ENCODE peak calls at places on chromosomes 11 and 22, in eight cellular contexts. F is neural crest cell, U is GM12865, A is AG04450, I is suprapubic skin, V is cardiac fibroblast, D is SK-N-SH, Z is H9. W is an unnamed sample.

GRCh38 chr11:58675344-58676155 is 53.1 kb downstream of the CNTF start:
- DNase-seq in F (peak), U (peak), A (peak), I (peak), V (peak), D (peak), Z (peak), W (peak)

GRCh38 chr11:76215946-76216345 is 9.6 kb upstream of the WNT11 start:
- DNase-seq in F (no peak), U (no peak), A (no peak), I (no peak), V (peak), D (no peak), Z (no peak), W (no peak)

GRCh38 chr22:22771696-22772377 is 115.8 kb upstream of the IGLL5 start:
- DNase-seq in F (no peak), U (no peak), A (no peak), I (no peak), V (no peak), D (no peak), Z (no peak), W (peak)

GRCh38 chr11:74282863-74283484 is 28.5 kb downstream of the P4HA3 start:
- DNase-seq in F (no peak), U (no peak), A (no peak), I (no peak), V (peak), D (no peak), Z (no peak), W (no peak)

GRCh38 chr22:16824718-16825687 is at the start of gene XKR3:
- DNase-seq in F (no peak), U (peak), A (no peak), I (no peak), V (peak), D (no peak), Z (no peak), W (no peak)

GRCh38 chr22:35987994-35988393 is 40.6 kb downstream of the RBFOX2 start:
- DNase-seq in F (no peak), U (no peak), A (no peak), I (no peak), V (no peak), D (no peak), Z (no peak), W (no peak)

GRCh38 chr22:46230262-46230901 is 19.7 kb downstream of the CDPF1 start:
- DNase-seq in F (no peak), U (no peak), A (no peak), I (no peak), V (no peak), D (no peak), Z (no peak), W (no peak)

GRCh38 chr11:78420796-78421209 is 3.2 kb upstream of the GAB2 start:
- DNase-seq in F (no peak), U (peak), A (no peak), I (peak), V (peak), D (peak), Z (no peak), W (no peak)

GRCh38 chr11:93652679-93653078 is 8.8 kb upstream of the CEP295 start:
- DNase-seq in F (no peak), U (no peak), A (no peak), I (no peak), V (no peak), D (no peak), Z (no peak), W (no peak)

DNA sequence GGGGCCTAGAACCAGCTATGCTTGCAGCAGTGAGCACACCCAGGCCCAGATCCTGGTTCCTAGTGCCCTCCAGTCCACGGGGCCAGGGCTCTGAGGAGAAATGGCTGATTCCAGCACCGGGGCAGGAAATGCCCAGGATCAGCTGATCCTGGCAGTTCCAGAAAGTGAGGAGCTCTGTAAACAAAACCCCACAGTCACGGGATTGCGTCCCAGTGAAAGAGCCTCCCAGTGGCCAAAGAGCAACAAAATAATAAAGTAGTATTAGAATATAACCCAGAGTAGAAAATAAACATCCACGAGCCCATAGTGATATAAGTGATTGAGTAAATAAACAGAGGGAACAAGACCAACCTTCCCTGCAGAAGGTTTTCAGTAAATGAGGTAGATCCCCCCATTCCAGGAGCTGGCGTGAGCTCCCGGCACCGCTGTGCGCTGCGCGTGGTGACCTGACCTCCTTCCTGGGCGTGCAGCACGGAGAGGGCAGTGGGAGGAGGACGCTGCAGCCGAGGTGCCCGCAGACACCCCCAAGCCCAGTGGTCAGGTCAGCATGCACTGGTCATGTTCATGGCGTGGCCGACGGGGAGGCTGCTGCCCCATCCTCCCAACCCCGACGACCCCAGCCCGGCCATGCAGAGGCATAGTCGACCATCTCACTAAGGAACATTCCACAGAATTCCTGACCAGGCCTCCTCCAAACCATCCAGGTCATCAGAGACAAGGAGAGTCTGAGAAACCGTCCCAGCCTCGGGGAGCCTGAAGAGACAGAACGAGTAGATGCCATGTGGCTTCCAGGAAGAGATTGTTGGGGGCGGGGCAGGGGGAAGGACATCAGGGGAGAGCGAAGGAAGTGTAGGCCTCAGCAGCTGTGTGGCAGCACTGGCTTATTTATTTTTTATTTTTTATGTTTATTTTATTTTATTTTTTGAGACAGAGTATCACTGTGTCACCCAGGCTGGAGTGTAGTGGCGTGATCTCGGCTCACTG is 19.9 kb downstream of the PTDSS2 start:
- DNase-seq in F (no peak), U (no peak), A (peak), I (no peak), V (peak), D (peak), Z (no peak), W (no peak)
- TF ChIP-seq CTCF in F (no peak), U (no peak), A (peak), I (no peak), V (peak), D (no peak), Z (no peak), W (peak)

GRCh38 chr11:65726660-65727059 is 6.1 kb upstream of the RNASEH2C start:
- DNase-seq in F (no peak), U (no peak), A (no peak), I (no peak), V (no peak), D (no peak), Z (no peak), W (peak)
- TF ChIP-seq CTCF in F (no peak), U (peak), A (no peak), I (no peak), V (no peak), D (peak), Z (peak), W (no peak)

GRCh38 chr11:1491379-1491778 is 4.8 kb upstream of the MOB2 start:
- DNase-seq in F (no peak), U (no peak), A (no peak), I (no peak), V (no peak), D (no peak), Z (no peak), W (no peak)

GRCh38 chr11:1493650-1494244 is 7.2 kb upstream of the MOB2 start:
- DNase-seq in F (no peak), U (no peak), A (no peak), I (no peak), V (no peak), D (no peak), Z (no peak), W (no peak)

GRCh38 chr11:1497600-1497999 is 11.0 kb upstream of the MOB2 start:
- DNase-seq in F (no peak), U (no peak), A (no peak), I (no peak), V (no peak), D (peak), Z (no peak), W (no peak)

GRCh38 chr11:1498262-1498661 is 11.7 kb upstream of the MOB2 start:
- DNase-seq in F (no peak), U (no peak), A (no peak), I (no peak), V (no peak), D (no peak), Z (no peak), W (no peak)

GRCh38 chr11:1494650-1495049 is 8.1 kb upstream of the MOB2 start:
- DNase-seq in F (no peak), U (no peak), A (no peak), I (no peak), V (no peak), D (no peak), Z (no peak), W (no peak)
- TF ChIP-seq CTCF in F (no peak), U (no peak), A (no peak), I (no peak), V (no peak), D (no peak), Z (no peak), W (no peak)

DNA sequence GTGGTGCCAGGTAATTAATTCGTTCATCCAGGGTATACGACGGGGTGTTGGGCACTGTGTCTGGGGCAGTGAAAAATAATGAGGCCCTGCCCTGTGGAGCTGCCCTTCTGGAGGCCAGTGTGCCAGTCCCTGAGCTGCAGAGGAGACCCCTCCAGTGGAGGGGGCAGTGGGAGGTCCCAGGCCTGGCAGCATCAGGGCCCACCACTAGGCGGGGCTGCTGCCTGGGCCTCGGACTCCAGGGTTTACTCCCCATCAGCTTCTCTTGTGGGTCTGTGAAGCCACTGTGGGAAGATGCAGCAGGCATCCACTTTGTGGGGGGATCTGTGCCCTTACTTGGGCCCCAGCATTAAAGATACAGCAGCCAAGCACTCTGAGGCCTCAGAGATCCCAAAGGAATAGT is 17.4 kb upstream of the TMPRSS6 start:
- DNase-seq in F (no peak), U (no peak), A (no peak), I (no peak), V (no peak), D (peak), Z (peak), W (no peak)
- TF ChIP-seq CTCF in F (peak), U (peak), A (peak), I (no peak), V (peak), D (peak), Z (peak), W (peak)

GRCh38 chr11:35714882-35715612 is 52.5 kb downstream of the TRIM44 start:
- DNase-seq in F (no peak), U (peak), A (no peak), I (no peak), V (peak), D (no peak), Z (no peak), W (no peak)

GRCh38 chr11:35711924-35712323 is 49.3 kb downstream of the TRIM44 start:
- DNase-seq in F (no peak), U (no peak), A (no peak), I (no peak), V (no peak), D (no peak), Z (no peak), W (no peak)

GRCh38 chr11:35712533-35712932 is 50.0 kb downstream of the TRIM44 start:
- DNase-seq in F (no peak), U (no peak), A (no peak), I (no peak), V (no peak), D (no peak), Z (no peak), W (no peak)

GRCh38 chr11:35709386-35709785 is 46.8 kb downstream of the TRIM44 start:
- DNase-seq in F (no peak), U (no peak), A (no peak), I (no peak), V (no peak), D (no peak), Z (no peak), W (no peak)

GRCh38 chr11:35711173-35711910 is 48.8 kb downstream of the TRIM44 start:
- DNase-seq in F (no peak), U (no peak), A (no peak), I (no peak), V (no peak), D (no peak), Z (no peak), W (no peak)
- TF ChIP-seq CTCF in F (peak), U (no peak), A (peak), I (no peak), V (peak), D (peak), Z (peak), W (peak)

DNA sequence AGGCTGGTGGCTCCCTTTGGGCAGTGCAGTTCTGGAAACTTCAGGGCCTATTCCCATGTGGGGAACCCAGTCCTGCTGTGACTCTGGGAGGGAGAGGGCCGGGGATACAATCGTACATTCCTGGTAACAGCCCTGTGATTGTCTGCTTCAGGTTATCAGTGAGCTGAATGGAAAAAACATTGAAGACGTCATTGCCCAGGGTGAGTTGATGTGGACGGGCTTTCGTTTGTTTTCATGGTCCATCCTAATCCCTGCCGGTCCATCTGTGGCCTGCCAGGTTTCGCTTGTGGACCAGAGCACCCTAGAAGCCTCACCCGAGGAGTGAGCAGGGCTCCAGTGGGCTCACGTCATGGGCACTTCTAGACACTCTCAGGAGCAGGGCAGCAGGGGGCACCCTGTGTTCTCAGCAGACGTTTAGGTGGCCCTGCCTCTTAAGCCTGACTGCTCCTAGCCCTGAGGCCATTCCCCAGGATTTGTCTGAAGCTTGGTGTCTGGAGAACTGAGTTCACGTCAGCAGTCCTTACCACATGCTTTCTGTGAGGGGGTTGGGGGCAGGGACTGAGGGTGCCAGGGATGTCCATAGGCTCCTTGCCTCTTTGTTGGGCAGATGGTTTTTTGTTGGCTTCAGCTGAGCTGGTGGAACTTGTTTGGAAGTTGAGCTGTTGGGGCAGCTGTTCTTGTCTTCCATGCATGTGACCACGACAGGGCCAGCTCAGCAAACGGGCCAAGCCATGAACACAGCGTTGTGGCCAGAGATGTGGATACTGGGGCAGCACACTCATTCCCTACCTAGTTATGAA is 1.9 kb downstream of the RPLP2 start:
- DNase-seq in F (no peak), U (no peak), A (no peak), I (no peak), V (no peak), D (no peak), Z (no peak), W (no peak)
- TF ChIP-seq CTCF in F (no peak), U (no peak), A (no peak), I (no peak), V (no peak), D (peak), Z (no peak), W (no peak)

DNA sequence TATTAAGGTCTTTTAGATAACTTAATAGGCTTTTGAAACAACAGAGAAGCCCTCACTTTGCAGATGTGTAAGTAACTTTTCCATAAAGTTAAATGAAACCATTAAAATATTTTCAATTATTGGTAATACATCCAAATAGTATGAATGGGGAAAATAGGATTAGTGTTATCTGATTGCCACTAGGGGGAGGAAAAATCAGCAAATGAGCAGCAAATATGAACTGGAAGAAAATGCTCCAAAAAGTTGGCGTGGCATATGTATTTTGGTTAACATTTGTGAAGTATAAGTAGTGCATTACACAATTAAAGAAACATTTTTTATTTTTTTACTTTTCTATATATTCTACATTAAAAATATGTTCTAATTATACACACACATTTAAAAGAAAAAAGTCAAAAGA is 259.8 kb upstream of the ANO5 start:
- DNase-seq in F (no peak), U (peak), A (no peak), I (no peak), V (peak), D (peak), Z (no peak), W (no peak)
- TF ChIP-seq CTCF in F (peak), U (no peak), A (no peak), I (no peak), V (peak), D (peak), Z (peak), W (peak)

GRCh38 chr11:47716692-47717091 is 1.5 kb upstream of the AGBL2 start:
- DNase-seq in F (no peak), U (peak), A (no peak), I (no peak), V (no peak), D (no peak), Z (no peak), W (peak)
- TF ChIP-seq CTCF in F (no peak), U (no peak), A (no peak), I (no peak), V (no peak), D (no peak), Z (no peak), W (no peak)

GRCh38 chr22:37906364-37907008 is 389 bp downstream of the MICALL1 start:
- DNase-seq in F (no peak), U (peak), A (no peak), I (no peak), V (no peak), D (peak), Z (no peak), W (no peak)

GRCh38 chr22:37907036-37907954 is 1.2 kb downstream of the MICALL1 start:
- DNase-seq in F (no peak), U (no peak), A (no peak), I (no peak), V (peak), D (no peak), Z (no peak), W (no peak)

GRCh38 chr22:37904572-37905533 is 1.2 kb upstream of the MICALL1 start:
- DNase-seq in F (no peak), U (no peak), A (peak), I (no peak), V (peak), D (peak), Z (peak), W (no peak)

GRCh38 chr22:37909756-37910155 is 3.7 kb downstream of the MICALL1 start:
- DNase-seq in F (no peak), U (no peak), A (no peak), I (no peak), V (no peak), D (no peak), Z (no peak), W (no peak)

DNA sequence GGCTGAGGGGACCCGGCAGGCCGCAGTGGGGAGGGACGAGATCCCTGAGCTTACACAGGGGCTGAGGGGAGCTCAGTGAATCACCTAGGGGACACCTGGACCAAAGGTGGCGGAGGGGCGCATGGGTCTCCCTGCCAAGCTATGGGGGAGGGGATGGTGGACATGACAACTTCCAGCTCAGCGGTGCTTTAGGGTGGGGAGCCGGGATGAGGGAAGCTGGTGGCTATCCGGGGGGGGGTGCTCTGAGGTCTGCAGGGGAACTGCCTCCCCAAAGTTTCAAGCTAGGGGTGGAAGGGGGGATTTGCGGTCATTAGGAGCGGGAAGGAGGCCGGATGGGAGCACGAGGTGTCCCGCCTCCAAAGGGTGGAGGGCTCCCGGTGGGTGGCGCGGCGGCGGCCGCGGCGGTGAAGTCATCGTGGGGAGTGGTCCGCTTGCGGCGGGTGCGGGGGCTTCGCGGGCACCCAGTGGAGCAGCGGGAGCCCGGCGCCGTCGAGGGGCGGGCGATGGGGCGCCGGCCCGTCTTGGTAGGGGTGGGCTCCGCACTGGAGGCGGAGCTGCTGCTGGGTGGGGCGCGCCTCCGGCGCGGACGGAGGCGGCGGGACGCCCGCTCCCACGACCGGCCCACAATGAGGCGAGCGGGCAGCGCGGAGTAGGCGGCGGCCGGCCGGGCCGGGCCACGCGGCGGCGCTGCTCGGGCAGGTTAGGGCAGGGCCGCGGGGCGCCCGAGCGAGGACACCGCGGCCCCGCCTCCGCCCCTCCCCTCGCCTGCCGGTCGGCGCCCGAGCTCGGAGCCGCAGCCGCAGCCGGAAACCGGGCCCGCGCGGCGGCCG is at the start of gene MICALL1:
- DNase-seq in F (peak), U (peak), A (no peak), I (no peak), V (peak), D (peak), Z (peak), W (no peak)
- TF ChIP-seq CTCF in F (no peak), U (peak), A (no peak), I (no peak), V (no peak), D (no peak), Z (peak), W (peak)

GRCh38 chr11:13210424-13210823 is 67.2 kb upstream of the BMAL1 start:
- DNase-seq in F (peak), U (peak), A (peak), I (no peak), V (peak), D (peak), Z (peak), W (no peak)
- TF ChIP-seq CTCF in F (peak), U (peak), A (peak), I (peak), V (peak), D (peak), Z (peak), W (peak)